ENCODE peak calls at places on chromosomes 6 and 20, in five cellular contexts. R is NCI-H1694 treated with DMSO at 0.1 percent for 48 hours, I is fibroblast of lung, X is AG08396, K is lower leg skin. Z is an unnamed sample.

GRCh38 chr6:167731216-167731615 is 95.5 kb upstream of the AFDN start:
- DNase-seq in X (no peak), K (no peak), I (no peak), R (no peak), Z (no peak)

GRCh38 chr20:32973077-32973717 is 31.0 kb downstream of the SUN5 start:
- DNase-seq in X (no peak), R (no peak), I (no peak), K (no peak), Z (no peak)

GRCh38 chr6:37488464-37488863 is 11.2 kb downstream of the CCDC167 start:
- DNase-seq in I (no peak), R (no peak), X (no peak), K (no peak), Z (no peak)

GRCh38 chr6:4208158-4208557 is 72.8 kb upstream of the ECI2 start:
- DNase-seq in I (no peak), K (no peak), R (no peak), X (no peak), Z (no peak)

GRCh38 chr6:12328701-12329100 is 38.5 kb downstream of the EDN1 start:
- DNase-seq in R (no peak), K (no peak), X (no peak), I (no peak), Z (no peak)

GRCh38 chr6:111957623-111958315 is 84.5 kb upstream of the FYN start:
- DNase-seq in I (no peak), K (no peak), R (no peak), X (no peak), Z (no peak)

GRCh38 chr6:12923644-12924235 is 207.2 kb downstream of the PHACTR1 start:
- DNase-seq in X (no peak), K (no peak), I (no peak), R (no peak), Z (no peak)

GRCh38 chr20:38180781-38181180 is 15.7 kb upstream of the TGM2 start:
- DNase-seq in X (no peak), R (no peak), I (no peak), K (no peak), Z (no peak)

GRCh38 chr20:63533871-63534393 is 3.2 kb downstream of the PTK6 start:
- DNase-seq in X (no peak), R (no peak), K (peak; percentile 94), I (no peak), Z (no peak)

GRCh38 chr6:72619883-72620696 is 1.8 kb upstream of the KCNQ5 start:
- DNase-seq in I (no peak), K (no peak), R (no peak), X (peak; percentile 60), Z (peak; percentile 42)

GRCh38 chr20:23103284-23104018 is 17.3 kb upstream of the CD93 start:
- DNase-seq in X (no peak), I (peak; percentile 26), R (no peak), K (no peak), Z (peak; percentile 69)

GRCh38 chr6:1130692-1131091 is 181.2 kb upstream of the FOXQ1 start:
- DNase-seq in I (no peak), K (no peak), R (no peak), X (no peak), Z (no peak)

GRCh38 chr20:19427480-19427879 is 215.0 kb downstream of the SLC24A3 start:
- DNase-seq in K (no peak), I (no peak), R (no peak), X (no peak), Z (no peak)

GRCh38 chr6:152401978-152402377 is 235.2 kb downstream of the SYNE1 start:
- DNase-seq in R (no peak), K (no peak), I (no peak), X (peak; percentile 29), Z (no peak)

GRCh38 chr6:71556141-71556540 is 267.5 kb downstream of the OGFRL1 start:
- DNase-seq in R (no peak), I (no peak), K (no peak), X (no peak), Z (no peak)

GRCh38 chr20:54173653-54174451 is at the start of gene CYP24A1:
- DNase-seq in X (peak; percentile 42), R (no peak), I (no peak), K (no peak), Z (no peak)

GRCh38 chr6:45822269-45822812 is 193.3 kb downstream of the CLIC5 start:
- DNase-seq in R (no peak), I (no peak), K (no peak), X (no peak), Z (peak; percentile 85)

GRCh38 chr6:167791036-167791779 is 35.5 kb upstream of the AFDN start:
- DNase-seq in R (no peak), X (no peak), K (peak; percentile 75), I (no peak), Z (no peak)

GRCh38 chr6:50610562-50610961 is 102.8 kb upstream of the TFAP2D start:
- DNase-seq in X (no peak), K (no peak), R (no peak), I (peak; percentile 9), Z (no peak)